ENCODE peak calls at places on chromosomes 5 and 9, in eight cellular contexts. C, T, R, Q, A, J, W and P are unnamed samples.

GRCh38 chr5:76542887-76543690 is 80.1 kb downstream of the F2RL2 start:
- DNase-seq in W (peak; percentile 82), J (no peak), A (no peak), Q (no peak), T (peak; percentile 19), R (no peak), C (no peak), P (peak; percentile 42)

GRCh38 chr9:93679536-93680444 is 103.4 kb downstream of the PHF2 start:
- DNase-seq in W (no peak), T (no peak), C (no peak), Q (peak; percentile 7), J (peak; percentile 10), A (no peak), R (no peak), P (peak; percentile 22)

GRCh38 chr9:130447193-130447816 is 2.5 kb downstream of the ASS1 start:
- DNase-seq in C (no peak), T (no peak), A (no peak), R (no peak), Q (no peak), W (no peak), J (no peak), P (no peak)

GRCh38 chr9:107488400-107489143 is 997 bp downstream of the KLF4 start:
- DNase-seq in R (peak; percentile 33), W (no peak), A (no peak), C (peak; percentile 51), J (peak; percentile 65), T (peak; percentile 81), Q (peak; percentile 58), P (peak; percentile 56)

GRCh38 chr9:70814597-70814996 is 306.8 kb downstream of the TRPM3 start:
- DNase-seq in R (no peak), J (no peak), W (no peak), C (no peak), A (no peak), Q (no peak), T (no peak), P (no peak)

GRCh38 chr9:14304242-14304641 is 9.7 kb downstream of the NFIB start:
- DNase-seq in R (no peak), W (no peak), Q (no peak), C (no peak), A (no peak), T (no peak), J (no peak), P (no peak)

GRCh38 chr5:141772281-141772680 is 90.3 kb upstream of the ARAP3 start:
- DNase-seq in C (no peak), Q (no peak), T (no peak), R (peak; percentile 19), W (no peak), A (no peak), J (no peak), P (no peak)

GRCh38 chr5:149172261-149172660 is 31.0 kb downstream of the ABLIM3 start:
- DNase-seq in Q (no peak), R (peak; percentile 94), A (no peak), C (no peak), J (no peak), T (no peak), W (no peak), P (no peak)

GRCh38 chr5:14235872-14236271 is 92.7 kb downstream of the TRIO start:
- DNase-seq in A (no peak), C (no peak), Q (no peak), J (no peak), W (no peak), T (no peak), R (no peak), P (no peak)

GRCh38 chr5:443239-444151 is 519 bp downstream of the EXOC3 start:
- DNase-seq in J (peak; percentile 7), A (no peak), Q (no peak), C (no peak), R (no peak), W (peak; percentile 33), T (no peak), P (no peak)

GRCh38 chr9:133569891-133570651 is 35.6 kb downstream of the ADAMTSL2 start:
- DNase-seq in A (no peak), T (no peak), J (no peak), C (no peak), Q (no peak), R (no peak), W (no peak), P (no peak)

GRCh38 chr9:105865315-105865714 is 171.0 kb downstream of the TMEM38B start:
- DNase-seq in C (no peak), A (no peak), T (no peak), J (no peak), W (no peak), R (no peak), Q (no peak), P (no peak)

GRCh38 chr9:99593621-99594020 is 228.1 kb upstream of the NR4A3 start:
- DNase-seq in Q (no peak), C (no peak), A (no peak), T (no peak), W (no peak), J (no peak), R (no peak), P (no peak)

GRCh38 chr9:95623614-95624013 is 106.8 kb upstream of the PTCH1 start:
- DNase-seq in C (no peak), W (no peak), A (no peak), R (no peak), T (no peak), Q (no peak), J (no peak), P (no peak)

GRCh38 chr9:95626341-95626740 is 109.6 kb upstream of the PTCH1 start:
- DNase-seq in W (no peak), C (no peak), T (no peak), R (no peak), A (no peak), J (no peak), Q (no peak), P (no peak)

GRCh38 chr9:95626885-95627558 is 110.3 kb upstream of the PTCH1 start:
- DNase-seq in W (peak; percentile 22), A (no peak), T (no peak), J (peak; percentile 54), Q (no peak), C (no peak), R (no peak), P (no peak)

GRCh38 chr9:95629585-95629984 is 112.8 kb upstream of the PTCH1 start:
- DNase-seq in C (no peak), J (no peak), Q (no peak), T (no peak), A (no peak), R (no peak), W (no peak), P (no peak)

DNA sequence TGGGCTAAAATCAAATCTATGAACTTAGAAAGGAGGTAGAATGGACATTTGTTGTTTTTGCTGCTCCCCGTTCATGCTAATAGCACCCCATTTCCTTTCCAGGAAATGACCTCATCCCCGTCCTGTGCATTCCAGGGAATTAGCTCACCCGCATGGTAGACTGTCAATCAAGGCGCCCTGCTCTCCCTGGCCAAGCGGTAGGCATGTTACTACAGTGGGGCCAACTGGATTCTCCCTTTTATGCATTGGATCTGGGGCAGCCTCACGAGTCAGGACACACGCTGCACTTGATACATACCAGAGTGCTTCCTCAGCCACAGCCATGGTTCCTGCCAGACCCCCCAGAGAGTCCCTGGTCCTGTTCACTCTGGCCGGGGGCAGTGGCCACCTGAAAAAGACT is 111.0 kb upstream of the PTCH1 start:
- DNase-seq in R (peak; percentile 33), J (no peak), Q (no peak), A (no peak), C (no peak), W (no peak), T (no peak), P (no peak)
- H3K4me3 ChIP-seq in R (no peak overlapping the region), J (no peak overlapping the region), Q (no peak overlapping the region), A (no peak overlapping the region), C (no peak overlapping the region), W (no peak overlapping the region), T (no peak overlapping the region), P (no peak overlapping the region)

GRCh38 chr5:154477382-154478223 is 424 bp downstream of the HAND1 start:
- DNase-seq in C (peak; percentile 35), W (no peak), J (no peak), Q (no peak), T (peak; percentile 57), R (peak; percentile 9), A (peak; percentile 48), P (no peak)
- H3K9me3 ChIP-seq in C (no peaks in the 10 kb centered on the region), W (no peaks in the 10 kb centered on the region), J (no peaks in the 10 kb centered on the region), Q (no peaks in the 10 kb centered on the region), T (no peaks in the 10 kb centered on the region), R (no peaks in the 10 kb centered on the region), A (no peaks in the 10 kb centered on the region), P (no peaks in the 10 kb centered on the region)

DNA sequence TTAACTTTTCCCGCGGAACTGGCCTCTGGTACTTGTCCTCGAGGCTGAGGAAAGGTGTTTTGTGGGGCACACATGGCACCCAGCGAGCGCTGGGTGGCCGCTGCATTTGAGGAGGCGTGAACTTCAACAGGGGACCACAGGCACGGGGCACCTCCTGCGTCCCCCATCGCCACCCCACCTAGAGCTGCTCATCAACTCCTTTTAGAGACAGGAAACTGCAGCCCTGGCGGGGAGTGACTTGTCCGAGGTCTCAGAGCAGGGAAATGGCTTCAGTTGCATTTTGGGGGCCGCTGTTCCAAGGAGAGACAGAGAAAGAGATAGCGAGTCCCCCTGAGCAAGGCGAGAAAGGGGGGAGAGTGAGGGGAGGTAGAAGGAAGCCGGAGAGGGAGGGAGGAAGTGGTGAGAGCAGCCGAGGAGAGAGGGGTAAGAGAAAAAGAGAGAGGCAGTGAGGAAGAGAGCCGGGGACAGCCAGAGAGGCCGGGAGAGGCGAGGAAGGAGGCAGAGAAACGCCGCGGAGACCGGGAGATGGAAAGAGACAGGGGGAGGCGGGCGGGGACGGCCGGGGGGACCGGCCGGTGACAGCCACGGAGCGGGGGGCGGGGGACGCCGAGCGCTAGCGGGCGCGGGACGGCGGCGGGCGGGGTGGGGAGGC is 12.5 kb upstream of the LHX2 start:
- DNase-seq in A (peak; percentile 29), J (no peak), T (no peak), Q (no peak), W (no peak), C (no peak), R (no peak), P (no peak)
- H3K4me3 ChIP-seq in A (peak overlapping the region; percentile 80), J (peak overlapping the region; percentile 52), T (no peak overlapping the region), Q (peak overlapping the region; percentile 13), W (no peak overlapping the region), C (no peak overlapping the region), R (no peak overlapping the region), P (peak overlapping the region; percentile 28)

DNA sequence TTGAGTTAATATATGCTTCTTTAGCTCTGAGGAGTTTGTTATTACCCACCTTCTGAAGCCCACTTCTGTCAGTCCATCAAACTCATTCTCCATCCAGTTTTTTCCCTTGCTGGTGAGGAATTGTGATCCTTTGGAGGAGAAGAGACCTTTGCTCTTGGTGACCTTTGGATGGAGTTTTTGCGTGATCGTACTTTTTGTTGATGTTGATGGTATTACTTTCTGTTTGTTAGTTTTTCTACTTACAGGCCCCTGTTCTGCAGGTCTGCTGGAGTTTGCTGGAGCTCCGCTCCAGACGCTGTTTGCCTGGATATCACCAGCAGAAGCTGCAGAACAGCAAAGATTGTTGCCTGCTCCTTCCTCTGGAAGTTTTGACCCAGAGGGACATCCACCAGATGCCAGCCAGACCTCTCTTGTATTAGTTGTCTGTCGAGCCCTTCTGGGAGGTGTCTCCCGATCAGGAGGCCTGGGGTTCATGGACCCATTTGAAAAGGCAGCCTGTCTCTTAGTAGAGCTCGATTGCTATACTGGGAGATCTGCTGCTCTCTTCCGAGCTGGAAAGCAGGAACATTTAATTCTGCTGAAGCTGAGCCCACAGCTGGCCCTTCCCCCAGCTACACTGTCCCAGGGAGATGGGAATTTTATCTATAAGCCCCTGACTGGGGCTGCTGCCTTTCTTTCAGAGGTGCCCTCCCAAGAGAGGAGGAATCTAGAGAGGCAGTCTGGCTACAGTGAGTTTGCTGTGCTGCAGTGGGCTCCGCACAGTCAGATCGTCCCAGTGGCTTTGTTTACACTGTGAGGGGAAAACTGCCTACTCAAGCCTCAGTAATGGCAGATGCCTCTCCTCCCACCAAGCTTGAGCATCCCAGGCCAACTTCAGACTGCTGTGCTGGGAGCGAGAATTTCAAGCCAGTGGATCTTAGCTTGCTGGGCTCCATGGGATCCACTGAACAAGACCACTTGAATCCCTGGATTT is 445.5 kb downstream of the MAN2A1 start:
- DNase-seq in T (no peak), W (no peak), Q (no peak), R (no peak), C (no peak), A (no peak), J (no peak), P (no peak)
- H3K9me3 ChIP-seq in T (no peaks in the 10 kb centered on the region), W (no peaks in the 10 kb centered on the region), Q (no peaks in the 10 kb centered on the region), R (no peaks in the 10 kb centered on the region), C (no peaks in the 10 kb centered on the region), A (peaks cover 8% of the 10 kb centered on the region), J (peaks cover 63% of the 10 kb centered on the region), P (no peaks in the 10 kb centered on the region)